ENCODE peak calls at places on chromosomes 6 and 20, in nine cellular contexts. I is HCT116, Q is IMR-90, A is trophoblast cell, E is endodermal cell, Z is colonic mucosa, Y is H1, T is neural progenitor cell, V is mammary epithelial cell. D is an unnamed sample.
A peak's percentile ranks its signal among the peaks of the same experiment; 100 is the strongest.

GRCh38 chr6:14665827-14666724 is 548.5 kb downstream of the CD83 start:
- DNase-seq in Z (no peak), I (no peak), Y (no peak), Q (peak; percentile 100), E (no peak), V (peak; percentile 94), T (no peak), A (peak; percentile 81), D (peak; percentile 29)

GRCh38 chr20:33944914-33945313 is 48.8 kb upstream of the RALY start:
- DNase-seq in T (no peak), Z (no peak), A (no peak), Q (no peak), E (no peak), V (no peak), Y (no peak), I (no peak), D (no peak)

GRCh38 chr6:44624226-44624625 is 236.7 kb downstream of the CDC5L start:
- DNase-seq in E (peak; percentile 75), I (no peak), T (no peak), A (no peak), V (no peak), Z (no peak), Y (no peak), Q (no peak), D (no peak)

GRCh38 chr20:17622851-17623508 is 53.1 kb downstream of the DSTN start:
- DNase-seq in Z (no peak), A (no peak), V (no peak), T (no peak), Y (no peak), Q (no peak), E (no peak), I (no peak), D (no peak)

GRCh38 chr6:169145991-169146501 is 107.6 kb downstream of the THBS2 start:
- DNase-seq in A (peak; percentile 21), Q (peak; percentile 59), V (peak; percentile 34), T (no peak), I (no peak), Z (no peak), E (no peak), Y (no peak), D (no peak)

GRCh38 chr20:46746972-46747371 is 37.5 kb downstream of the SLC2A10 start:
- DNase-seq in T (no peak), A (peak; percentile 86), Y (no peak), E (no peak), I (peak; percentile 28), Q (peak; percentile 71), V (peak; percentile 53), Z (no peak), D (no peak)

GRCh38 chr20:43804781-43805180 is 78.0 kb upstream of the GTSF1L start:
- DNase-seq in Z (no peak), V (no peak), Q (no peak), E (no peak), A (no peak), T (no peak), I (no peak), Y (no peak), D (no peak)

GRCh38 chr6:5159162-5159561 is 74.0 kb downstream of the PPP1R3G start:
- DNase-seq in Z (no peak), A (peak; percentile 89), Q (no peak), E (no peak), T (no peak), V (peak; percentile 35), I (no peak), Y (no peak), D (no peak)

GRCh38 chr6:2185056-2185455 is 60.3 kb downstream of the GMDS start:
- DNase-seq in Q (peak; percentile 40), A (no peak), E (no peak), I (no peak), V (no peak), Z (no peak), T (no peak), Y (no peak), D (no peak)

GRCh38 chr20:1164871-1165270 is 19.9 kb downstream of the TMEM74B start:
- DNase-seq in I (no peak), V (no peak), T (no peak), Y (no peak), A (no peak), Q (no peak), E (peak; percentile 24), Z (no peak), D (no peak)

GRCh38 chr6:155026366-155027045 is 31.4 kb downstream of the TIAM2 start:
- DNase-seq in T (no peak), I (peak; percentile 82), E (peak; percentile 17), V (peak; percentile 90), A (peak; percentile 23), Z (no peak), Q (peak; percentile 76), Y (peak; percentile 15), D (no peak)

GRCh38 chr6:135932651-135933050 is 81.2 kb downstream of the PDE7B start:
- DNase-seq in Y (no peak), Q (no peak), A (peak; percentile 80), Z (no peak), E (no peak), I (no peak), T (no peak), V (no peak), D (no peak)

GRCh38 chr6:134676307-134677281 is 273.3 kb downstream of the ALDH8A1 start:
- DNase-seq in V (no peak), I (no peak), Y (no peak), T (no peak), E (no peak), Z (peak; percentile 69), Q (peak; percentile 11), A (peak; percentile 55), D (no peak)

GRCh38 chr6:121584591-121585369 is 149.3 kb downstream of the GJA1 start:
- DNase-seq in A (no peak), E (no peak), Z (no peak), Y (no peak), V (no peak), Q (peak; percentile 74), I (no peak), T (no peak), D (no peak)

GRCh38 chr6:10792101-10792500 is 44.5 kb downstream of the TMEM14B start:
- DNase-seq in Q (no peak), V (no peak), Z (no peak), A (no peak), I (no peak), Y (no peak), E (no peak), T (no peak), D (no peak)

GRCh38 chr20:36744243-36744642 is 1.6 kb downstream of the NDRG3 start:
- DNase-seq in Z (no peak), Q (no peak), T (no peak), Y (no peak), E (no peak), V (no peak), I (no peak), A (no peak), D (no peak)
- H3K9ac ChIP-seq in Z (no peak overlapping the region), Q (no peak overlapping the region), T (no peak overlapping the region), Y (no peak overlapping the region), E (no peak overlapping the region), V (no peak overlapping the region), I (no peak overlapping the region), A (no peak overlapping the region), D (peak overlapping the region; percentile 40)

DNA sequence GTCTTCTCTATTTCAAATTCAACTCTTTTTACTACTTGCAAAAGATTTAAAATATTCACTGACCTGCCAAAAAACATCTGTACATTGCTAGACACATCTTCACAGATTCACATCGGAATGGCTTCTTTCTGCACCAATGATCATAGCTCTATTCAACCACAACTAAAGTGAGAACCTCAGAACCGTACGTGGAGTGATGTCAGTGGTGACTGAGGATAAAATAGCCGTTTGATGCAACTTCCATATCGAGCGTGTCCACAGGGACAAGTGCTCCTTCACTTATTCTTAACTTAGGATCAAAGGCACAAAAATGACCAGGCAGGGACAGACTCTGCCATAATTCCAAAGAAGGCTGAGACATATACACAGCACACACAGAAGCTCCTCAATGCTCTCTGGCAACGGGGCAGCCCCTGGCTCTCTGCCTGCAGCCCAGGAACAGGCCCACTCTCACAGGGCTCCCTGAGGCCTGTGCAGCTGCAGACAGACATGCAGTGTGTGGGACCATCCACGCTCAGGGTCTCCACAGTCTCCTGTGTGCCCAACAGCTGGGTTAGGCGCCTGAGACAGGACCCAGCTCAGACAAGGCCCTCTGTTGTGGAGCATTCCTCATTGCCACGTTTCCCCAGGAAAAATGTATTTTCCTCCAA is 22.8 kb downstream of the FYN start:
- DNase-seq in Y (no peak), E (no peak), I (no peak), T (no peak), Z (no peak), A (no peak), V (no peak), Q (no peak), D (no peak)
- H3K9ac ChIP-seq in Y (no peak overlapping the region), E (no peak overlapping the region), I (no peak overlapping the region), T (no peak overlapping the region), Z (no peak overlapping the region), A (no peak overlapping the region), V (no peak overlapping the region), Q (no peak overlapping the region), D (peak overlapping the region; percentile 1)

DNA sequence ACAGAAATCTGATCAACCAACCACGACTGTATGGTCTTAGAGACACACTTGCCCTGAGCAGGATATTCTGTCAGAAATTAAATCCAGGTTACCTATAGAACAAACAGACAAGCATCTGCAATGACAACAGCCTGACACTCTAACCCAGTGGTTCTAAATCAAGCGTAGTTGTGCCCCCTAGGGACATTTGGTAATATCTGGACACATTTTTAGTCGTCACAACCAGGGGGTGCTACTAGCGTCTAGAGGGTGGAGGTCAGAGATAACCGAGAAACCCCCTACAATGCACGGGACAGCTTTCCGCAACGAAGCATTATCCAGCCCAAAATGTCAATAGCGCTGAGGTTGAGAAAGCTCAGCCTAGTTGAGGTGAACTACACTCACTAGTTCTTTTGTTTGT is 32.3 kb downstream of the ID4 start:
- DNase-seq in V (no peak), E (no peak), Y (no peak), Q (no peak), Z (no peak), I (no peak), T (peak; percentile 33), A (no peak), D (peak; percentile 29)
- H3K9ac ChIP-seq in V (no peak overlapping the region), E (no peak overlapping the region), Y (no peak overlapping the region), Q (no peak overlapping the region), Z (no peak overlapping the region), I (no peak overlapping the region), T (no peak overlapping the region), A (no peak overlapping the region), D (no peak overlapping the region)

GRCh38 chr6:19317587-19317986 is 519.6 kb upstream of the ID4 start:
- DNase-seq in E (no peak), Q (no peak), T (no peak), V (no peak), A (no peak), Y (no peak), Z (no peak), I (no peak), D (no peak)

GRCh38 chr6:19312291-19312978 is 524.7 kb upstream of the ID4 start:
- DNase-seq in I (no peak), E (peak; percentile 92), Z (no peak), V (no peak), Y (peak; percentile 84), Q (no peak), T (peak; percentile 93), A (no peak), D (no peak)

GRCh38 chr6:19309661-19310060 is 527.5 kb upstream of the ID4 start:
- DNase-seq in Z (no peak), T (no peak), Y (no peak), V (no peak), Q (no peak), E (no peak), A (no peak), I (no peak), D (no peak)

DNA sequence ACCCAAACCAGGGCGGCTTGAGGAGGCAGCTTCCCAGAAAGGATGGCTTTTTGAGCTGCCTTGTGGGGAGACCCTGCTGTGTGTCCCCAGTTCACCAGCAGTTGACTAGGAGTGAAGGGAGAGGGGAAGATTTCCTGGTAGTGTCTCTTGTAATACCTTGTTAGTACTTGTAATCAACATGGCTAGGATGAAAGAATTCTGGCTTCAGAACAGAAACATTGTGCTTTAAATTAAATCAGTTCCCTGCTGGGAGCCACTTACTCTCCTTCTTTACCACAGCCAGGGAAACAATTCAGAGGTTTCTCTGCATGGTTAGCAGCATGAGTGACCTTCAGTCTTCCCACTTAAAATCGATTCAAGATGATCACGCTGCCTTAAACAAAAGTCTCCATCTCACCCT is 525.4 kb upstream of the ID4 start:
- DNase-seq in E (peak; percentile 64), T (peak; percentile 80), A (no peak), Z (no peak), I (no peak), Y (peak; percentile 10), V (no peak), Q (no peak), D (no peak)
- H3K9ac ChIP-seq in E (peak overlapping the region; percentile 37), T (no peak overlapping the region), A (no peak overlapping the region), Z (no peak overlapping the region), I (no peak overlapping the region), Y (no peak overlapping the region), V (no peak overlapping the region), Q (no peak overlapping the region), D (no peak overlapping the region)